ENCODE peak calls at places on chromosomes 2 and 18, in seven cellular contexts. M, H, L, I, S, J and F are unnamed samples. For H3K9me3, the result is how much of the 10 kb centered on the place peaks cover.

GRCh38 chr2:47056875-47057731 is 98.0 kb downstream of the STPG4 start:
- DNase-seq in M (no peak), H (peak), L (no peak), I (no peak), S (no peak), J (no peak), F (no peak)

GRCh38 chr2:212815453-212815852 is 276.9 kb upstream of the ERBB4 start:
- DNase-seq in M (no peak), H (no peak), L (no peak), I (no peak), S (no peak), J (no peak), F (no peak)

GRCh38 chr18:79911009-79911870 is 40.2 kb downstream of the SLC66A2 start:
- DNase-seq in M (no peak), H (peak), L (no peak), I (peak), S (peak), J (no peak), F (no peak)

GRCh38 chr2:33226546-33226945 is 249.9 kb upstream of the RASGRP3 start:
- DNase-seq in M (no peak), H (no peak), L (no peak), I (no peak), S (no peak), J (no peak), F (no peak)

GRCh38 chr2:134782792-134783191 is 55.6 kb upstream of the ACMSD start:
- DNase-seq in M (no peak), H (no peak), L (no peak), I (no peak), S (peak), J (peak), F (no peak)

GRCh38 chr2:145919507-145919906 is 1399.6 kb upstream of the ZEB2 start:
- DNase-seq in M (no peak), H (no peak), L (no peak), I (no peak), S (no peak), J (peak), F (no peak)

GRCh38 chr2:20093263-20094141 is 42.1 kb upstream of the LAPTM4A start:
- DNase-seq in M (no peak), H (no peak), L (peak), I (no peak), S (peak), J (peak), F (no peak)

GRCh38 chr2:221895366-221896121 is 323.4 kb upstream of the EPHA4 start:
- DNase-seq in M (no peak), H (peak), L (no peak), I (no peak), S (no peak), J (no peak), F (no peak)

GRCh38 chr2:184410160-184410559 is 188.2 kb upstream of the ZNF804A start:
- DNase-seq in M (no peak), H (no peak), L (no peak), I (no peak), S (no peak), J (no peak), F (no peak)

GRCh38 chr2:169928463-169928864 is 101.2 kb downstream of the UBR3 start:
- DNase-seq in M (peak), H (no peak), L (peak), I (no peak), S (peak), J (peak), F (no peak)

GRCh38 chr18:76909418-76909817 is 87.1 kb downstream of the ZNF236 start:
- DNase-seq in M (no peak), H (no peak), L (no peak), I (no peak), S (no peak), J (no peak), F (no peak)

GRCh38 chr2:40372586-40372985 is 79.3 kb downstream of the SLC8A1 start:
- DNase-seq in M (no peak), H (no peak), L (no peak), I (no peak), S (no peak), J (no peak), F (no peak)

GRCh38 chr2:170991398-170992185 is 62.5 kb downstream of the GORASP2 start:
- DNase-seq in M (no peak), H (no peak), L (no peak), I (no peak), S (no peak), J (no peak), F (no peak)

GRCh38 chr18:25518716-25519053 is 166.7 kb upstream of the ZNF521 start:
- DNase-seq in M (no peak), H (no peak), L (no peak), I (no peak), S (no peak), J (no peak), F (no peak)

GRCh38 chr2:230891509-230891908 is 26.8 kb downstream of the ITM2C start:
- DNase-seq in M (no peak), H (peak), L (no peak), I (peak), S (no peak), J (no peak), F (no peak)

GRCh38 chr18:68466714-68467113 is 248.2 kb downstream of the TMX3 start:
- DNase-seq in M (no peak), H (no peak), L (no peak), I (no peak), S (no peak), J (no peak), F (no peak)

GRCh38 chr18:59238385-59238784 is 18.4 kb downstream of the GRP start:
- DNase-seq in M (no peak), H (no peak), L (no peak), I (no peak), S (no peak), J (no peak), F (no peak)

GRCh38 chr18:70232251-70232650 is 26.8 kb upstream of the RTTN start:
- DNase-seq in M (no peak), H (no peak), L (no peak), I (no peak), S (peak), J (no peak), F (no peak)
- H3K9me3 ChIP-seq in M (under half), H (under half), L (under half), I (under half), S (under half), J (under half), F (under half)

DNA sequence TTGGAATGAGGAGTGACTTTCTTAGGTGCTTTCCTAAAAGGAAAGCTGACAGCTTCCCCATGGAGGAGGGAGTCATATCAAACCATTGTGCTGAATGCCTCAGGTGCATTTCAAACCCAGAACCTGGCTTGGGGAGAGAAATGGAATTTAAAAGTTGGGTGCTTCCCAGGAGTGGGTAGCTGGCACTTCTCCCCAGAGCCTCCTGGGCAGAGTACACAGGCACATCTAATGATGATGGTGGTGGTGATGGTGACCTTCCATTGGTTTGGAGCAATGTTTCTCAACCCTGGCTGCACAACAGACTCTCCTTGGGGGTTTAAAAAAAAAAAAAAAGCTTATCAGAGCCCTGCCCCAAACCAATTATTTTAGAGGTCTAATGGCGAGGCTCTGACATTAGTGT is 8.3 kb downstream of the FOSL2 start:
- DNase-seq in M (no peak), H (no peak), L (no peak), I (no peak), S (no peak), J (no peak), F (no peak)
- H3K4me3 ChIP-seq in M (no peak), H (no peak), L (no peak), I (no peak), S (no peak), J (no peak), F (no peak)

GRCh38 chr18:34509163-34509562 is 200.9 kb upstream of the DTNA start:
- DNase-seq in M (no peak), H (no peak), L (no peak), I (no peak), S (no peak), J (no peak), F (no peak)
- H3K27ac ChIP-seq in M (no peak), H (no peak), L (no peak), I (no peak), S (no peak), J (no peak), F (no peak)

DNA sequence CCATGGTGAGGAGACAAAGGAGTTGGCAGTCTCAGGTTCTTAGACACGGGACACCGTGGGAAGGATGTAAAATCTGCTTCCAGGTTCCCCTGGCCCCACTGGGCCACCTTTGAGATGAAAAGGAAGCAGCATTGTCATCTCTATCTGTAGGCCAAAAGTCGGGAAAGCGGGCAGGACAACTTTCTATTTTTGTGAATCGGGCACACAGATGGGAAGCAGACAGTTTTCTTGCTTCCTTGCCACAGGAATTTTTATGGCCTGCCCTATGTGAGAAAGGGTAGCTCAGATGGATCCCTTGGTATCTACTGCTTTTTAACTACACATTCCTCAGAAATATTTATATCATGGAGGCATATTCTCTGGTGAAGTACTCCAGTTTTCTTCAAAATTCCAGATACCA is 735.6 kb downstream of the CBLN2 start:
- DNase-seq in M (no peak), H (no peak), L (no peak), I (no peak), S (no peak), J (no peak), F (no peak)
- H3K9me3 ChIP-seq in M (under half), H (under half), L (under half), I (under half), S (under half), J (under half), F (under half)

DNA sequence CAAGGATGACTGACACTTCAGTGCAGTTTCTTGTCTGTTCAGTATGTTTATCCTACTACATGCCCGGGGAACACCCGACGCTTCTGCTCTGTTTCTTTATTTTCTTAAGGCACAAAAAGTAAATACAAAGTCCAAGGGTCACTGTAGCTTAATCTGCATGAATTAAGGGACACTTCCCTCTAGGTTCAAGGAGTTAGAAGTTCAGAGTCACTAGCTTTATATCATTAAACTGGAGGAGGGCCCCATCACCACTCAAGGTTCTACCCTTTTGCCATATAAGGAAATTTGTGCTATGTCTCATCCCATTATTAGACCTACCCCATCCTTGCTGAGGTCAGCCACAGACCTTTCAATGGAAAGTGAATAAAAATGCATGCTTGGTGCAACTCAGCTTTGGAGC is 27.6 kb upstream of the RMDN2 start:
- DNase-seq in M (no peak), H (no peak), L (no peak), I (no peak), S (peak), J (no peak), F (no peak)
- H3K4me3 ChIP-seq in M (no peak), H (no peak), L (no peak), I (no peak), S (no peak), J (no peak), F (no peak)

GRCh38 chr2:206482123-206482522 is 38.8 kb downstream of the ADAM23 start:
- DNase-seq in M (no peak), H (no peak), L (no peak), I (no peak), S (no peak), J (no peak), F (no peak)

GRCh38 chr2:206480620-206481019 is 37.3 kb downstream of the ADAM23 start:
- DNase-seq in M (no peak), H (no peak), L (no peak), I (no peak), S (no peak), J (no peak), F (no peak)

GRCh38 chr2:206480161-206480560 is 36.8 kb downstream of the ADAM23 start:
- DNase-seq in M (no peak), H (no peak), L (no peak), I (no peak), S (no peak), J (no peak), F (no peak)

GRCh38 chr2:206481056-206481455 is 37.7 kb downstream of the ADAM23 start:
- DNase-seq in M (no peak), H (no peak), L (no peak), I (no peak), S (no peak), J (no peak), F (no peak)

GRCh38 chr2:206482633-206483032 is 39.3 kb downstream of the ADAM23 start:
- DNase-seq in M (no peak), H (no peak), L (no peak), I (no peak), S (no peak), J (no peak), F (no peak)
- H3K27ac ChIP-seq in M (no peak), H (no peak), L (no peak), I (no peak), S (no peak), J (no peak), F (no peak)